ENCODE peak calls at places on chromosomes 3 and 15, in seven cellular contexts. C, R, E, B, G, T and N are unnamed samples.

GRCh38 chr3:104005815-104006214 is 1360.9 kb upstream of the ALCAM start:
- DNase-seq in C (no peak), R (no peak), E (peak), B (no peak), G (no peak), T (no peak), N (no peak)

GRCh38 chr3:142595581-142595950 is 627 bp upstream of the PLS1 start:
- DNase-seq in R (no peak), E (peak), B (peak), T (peak), G (peak), C (no peak), N (peak)

GRCh38 chr3:119145500-119146167 is at the start of gene TEX55:
- DNase-seq in B (no peak), R (peak), C (peak), E (peak), T (peak), G (no peak), N (peak)

GRCh38 chr15:77546050-77546501 is 86.6 kb downstream of the LINGO1 start:
- DNase-seq in E (peak), R (no peak), C (no peak), G (peak), B (no peak), T (no peak), N (peak)

GRCh38 chr3:24323272-24323671 is 171.4 kb downstream of the THRB start:
- DNase-seq in B (no peak), C (no peak), E (no peak), R (no peak), T (no peak), G (no peak), N (no peak)

GRCh38 chr15:66613743-66614142 is 47.9 kb upstream of the LCTL start:
- DNase-seq in G (no peak), R (no peak), C (peak), B (no peak), E (no peak), T (no peak), N (no peak)

GRCh38 chr3:195821403-195822130 is 9.8 kb upstream of the MUC4 start:
- DNase-seq in T (no peak), E (no peak), B (no peak), C (no peak), G (no peak), R (peak), N (no peak)

GRCh38 chr15:76155742-76156141 is 96.0 kb downstream of the TMEM266 start:
- DNase-seq in G (no peak), T (no peak), R (no peak), E (no peak), C (no peak), B (no peak), N (no peak)

GRCh38 chr3:120425877-120426276 is 24.9 kb downstream of the FSTL1 start:
- DNase-seq in C (no peak), G (peak), E (peak), B (no peak), T (no peak), R (no peak), N (no peak)

GRCh38 chr3:33144433-33144832 is 30.6 kb downstream of the CRTAP start:
- DNase-seq in T (peak), G (no peak), E (no peak), R (no peak), B (no peak), C (no peak), N (peak)

GRCh38 chr3:72343078-72343477 is 505.2 kb downstream of the SHQ1 start:
- DNase-seq in E (peak), G (no peak), B (no peak), C (no peak), T (no peak), R (no peak), N (peak)

GRCh38 chr3:137764001-137764433 is at the start of gene SOX14:
- DNase-seq in E (no peak), G (no peak), B (peak), R (peak), T (no peak), C (no peak), N (no peak)

GRCh38 chr3:194030372-194030771 is 105.6 kb upstream of the HES1 start:
- DNase-seq in C (no peak), T (no peak), R (no peak), G (no peak), E (no peak), B (peak), N (no peak)

GRCh38 chr3:123618768-123619484 is 34.1 kb upstream of the HACD2 start:
- DNase-seq in T (no peak), C (peak), R (no peak), B (no peak), G (peak), E (no peak), N (peak)

GRCh38 chr3:134252766-134253165 is 2.1 kb upstream of the RYK start:
- DNase-seq in E (no peak), C (no peak), R (no peak), B (no peak), G (no peak), T (no peak), N (no peak)

GRCh38 chr15:42608110-42608531 is 32.7 kb downstream of the STARD9 start:
- DNase-seq in T (no peak), C (peak), E (no peak), B (no peak), R (no peak), G (no peak), N (peak)

GRCh38 chr15:90903733-90904536 is 833 bp downstream of the MAN2A2 start:
- DNase-seq in C (peak), T (peak), E (no peak), B (peak), G (no peak), R (no peak), N (no peak)

GRCh38 chr3:10361375-10361774 is 40.5 kb upstream of the SEC13 start:
- DNase-seq in E (no peak), T (no peak), C (no peak), B (peak), R (peak), G (no peak), N (no peak)

GRCh38 chr3:165653130-165653778 is 184.0 kb downstream of the BCHE start:
- DNase-seq in C (peak), E (no peak), G (no peak), T (no peak), B (no peak), R (no peak), N (no peak)

GRCh38 chr15:86073281-86073680 is 6.4 kb upstream of the AGBL1 start:
- DNase-seq in C (no peak), E (no peak), R (no peak), T (no peak), B (no peak), G (no peak), N (no peak)

GRCh38 chr15:45091581-45091980 is 22.4 kb downstream of the DUOX2 start:
- DNase-seq in B (no peak), E (no peak), G (peak), T (no peak), R (no peak), C (no peak), N (no peak)

GRCh38 chr3:23877324-23877980 is 39.3 kb downstream of the NKIRAS1 start:
- DNase-seq in B (no peak), C (peak), T (no peak), G (peak), R (no peak), E (peak), N (peak)

GRCh38 chr15:59751552-59752413 is 62.7 kb upstream of the BNIP2 start:
- DNase-seq in G (no peak), E (peak), T (no peak), R (no peak), B (no peak), C (no peak), N (peak)